ENCODE peak calls at places on chromosomes 13 and 19, in four cellular contexts. One of them, this sample, is unnamed. For H3K4me1, the result is how much of the 10 kb centered on the place peaks cover.

GRCh38 chr19:18541258-18541991 is 1.9 kb downstream of the FKBP8 start:
- DNase-seq in stomach: no peak
- DNase-seq in effector memory CD4-positive, alpha-beta T cell: no peak
- DNase-seq in heart left ventricle: no peak
- DNase-seq in this sample: no peak

GRCh38 chr19:34475026-34475974 is 6.3 kb upstream of the WTIP start:
- DNase-seq in effector memory CD4-positive, alpha-beta T cell: no peak
- DNase-seq in stomach: no peak
- DNase-seq in heart left ventricle: no peak
- DNase-seq in this sample: peak

GRCh38 chr19:3178377-3178972 is at the start of gene S1PR4:
- DNase-seq in effector memory CD4-positive, alpha-beta T cell: peak
- DNase-seq in heart left ventricle: no peak
- DNase-seq in stomach: no peak
- DNase-seq in this sample: peak

GRCh38 chr19:1122972-1123363 is 19.2 kb downstream of the GPX4 start:
- DNase-seq in stomach: peak
- DNase-seq in heart left ventricle: peak
- DNase-seq in effector memory CD4-positive, alpha-beta T cell: no peak
- DNase-seq in this sample: peak

GRCh38 chr13:100301418-100301817 is 212.5 kb downstream of the PCCA start:
- DNase-seq in stomach: no peak
- DNase-seq in effector memory CD4-positive, alpha-beta T cell: no peak
- DNase-seq in heart left ventricle: no peak
- DNase-seq in this sample: no peak

GRCh38 chr13:27921421-27921960 is 1.7 kb downstream of the PDX1 start:
- DNase-seq in heart left ventricle: no peak
- DNase-seq in stomach: no peak
- DNase-seq in effector memory CD4-positive, alpha-beta T cell: no peak
- DNase-seq in this sample: no peak

GRCh38 chr19:860481-861098 is 1.1 kb downstream of the CFD start:
- DNase-seq in effector memory CD4-positive, alpha-beta T cell: peak
- DNase-seq in stomach: peak
- DNase-seq in heart left ventricle: peak
- DNase-seq in this sample: peak

GRCh38 chr19:6393982-6394412 is 1.0 kb upstream of the GTF2F1 start:
- DNase-seq in heart left ventricle: no peak
- DNase-seq in effector memory CD4-positive, alpha-beta T cell: no peak
- DNase-seq in stomach: no peak
- DNase-seq in this sample: no peak

GRCh38 chr13:20161275-20161950 is 561 bp upstream of the GJA3 start:
- DNase-seq in effector memory CD4-positive, alpha-beta T cell: peak
- DNase-seq in heart left ventricle: peak
- DNase-seq in stomach: no peak
- DNase-seq in this sample: no peak

GRCh38 chr19:19361075-19361594 is 40.5 kb downstream of the MAU2 start:
- DNase-seq in effector memory CD4-positive, alpha-beta T cell: peak
- DNase-seq in heart left ventricle: peak
- DNase-seq in stomach: peak
- DNase-seq in this sample: peak

GRCh38 chr19:11020423-11020822 is 59.6 kb downstream of the SMARCA4 start:
- DNase-seq in effector memory CD4-positive, alpha-beta T cell: no peak
- DNase-seq in stomach: no peak
- DNase-seq in heart left ventricle: no peak
- DNase-seq in this sample: no peak

GRCh38 chr13:88586263-88586662 is 915.1 kb downstream of the SLITRK5 start:
- DNase-seq in heart left ventricle: no peak
- DNase-seq in effector memory CD4-positive, alpha-beta T cell: no peak
- DNase-seq in stomach: no peak
- DNase-seq in this sample: no peak

GRCh38 chr19:50206191-50206590 is 2.8 kb downstream of the MYH14 start:
- DNase-seq in heart left ventricle: no peak
- DNase-seq in effector memory CD4-positive, alpha-beta T cell: no peak
- DNase-seq in stomach: no peak
- DNase-seq in this sample: no peak

GRCh38 chr19:664913-665443 is 2.0 kb upstream of the RNF126 start:
- DNase-seq in effector memory CD4-positive, alpha-beta T cell: peak
- DNase-seq in stomach: peak
- DNase-seq in heart left ventricle: peak
- DNase-seq in this sample: peak

GRCh38 chr13:27928805-27929753 is 9.3 kb downstream of the PDX1 start:
- DNase-seq in heart left ventricle: no peak
- DNase-seq in effector memory CD4-positive, alpha-beta T cell: no peak
- DNase-seq in stomach: no peak
- DNase-seq in this sample: no peak

GRCh38 chr13:101499406-101499805 is 46.9 kb downstream of the ITGBL1 start:
- DNase-seq in heart left ventricle: no peak
- DNase-seq in stomach: no peak
- DNase-seq in effector memory CD4-positive, alpha-beta T cell: no peak
- DNase-seq in this sample: no peak

GRCh38 chr13:50326271-50326670 is 311.0 kb downstream of the KCNRG start:
- DNase-seq in stomach: no peak
- DNase-seq in effector memory CD4-positive, alpha-beta T cell: no peak
- DNase-seq in heart left ventricle: no peak
- DNase-seq in this sample: no peak

GRCh38 chr13:108269601-108270328 is at the start of gene TNFSF13B:
- DNase-seq in stomach: peak
- DNase-seq in effector memory CD4-positive, alpha-beta T cell: peak
- DNase-seq in heart left ventricle: peak
- DNase-seq in this sample: peak

GRCh38 chr13:66943530-66943929 is 286.6 kb downstream of the PCDH9 start:
- DNase-seq in effector memory CD4-positive, alpha-beta T cell: no peak
- DNase-seq in stomach: no peak
- DNase-seq in heart left ventricle: no peak
- DNase-seq in this sample: no peak

GRCh38 chr19:13097331-13098258 is 5.1 kb downstream of the LYL1 start:
- DNase-seq in effector memory CD4-positive, alpha-beta T cell: no peak
- DNase-seq in stomach: no peak
- DNase-seq in heart left ventricle: peak
- DNase-seq in this sample: no peak

GRCh38 chr19:13096968-13097330 is 5.7 kb downstream of the LYL1 start:
- DNase-seq in stomach: no peak
- DNase-seq in heart left ventricle: no peak
- DNase-seq in effector memory CD4-positive, alpha-beta T cell: no peak
- DNase-seq in this sample: no peak

GRCh38 chr19:13099073-13099999 is 3.3 kb downstream of the LYL1 start:
- DNase-seq in heart left ventricle: peak
- DNase-seq in stomach: peak
- DNase-seq in effector memory CD4-positive, alpha-beta T cell: peak
- DNase-seq in this sample: no peak

GRCh38 chr19:13100031-13100588 is 2.5 kb downstream of the LYL1 start:
- DNase-seq in effector memory CD4-positive, alpha-beta T cell: peak
- DNase-seq in heart left ventricle: no peak
- DNase-seq in stomach: no peak
- DNase-seq in this sample: no peak

DNA sequence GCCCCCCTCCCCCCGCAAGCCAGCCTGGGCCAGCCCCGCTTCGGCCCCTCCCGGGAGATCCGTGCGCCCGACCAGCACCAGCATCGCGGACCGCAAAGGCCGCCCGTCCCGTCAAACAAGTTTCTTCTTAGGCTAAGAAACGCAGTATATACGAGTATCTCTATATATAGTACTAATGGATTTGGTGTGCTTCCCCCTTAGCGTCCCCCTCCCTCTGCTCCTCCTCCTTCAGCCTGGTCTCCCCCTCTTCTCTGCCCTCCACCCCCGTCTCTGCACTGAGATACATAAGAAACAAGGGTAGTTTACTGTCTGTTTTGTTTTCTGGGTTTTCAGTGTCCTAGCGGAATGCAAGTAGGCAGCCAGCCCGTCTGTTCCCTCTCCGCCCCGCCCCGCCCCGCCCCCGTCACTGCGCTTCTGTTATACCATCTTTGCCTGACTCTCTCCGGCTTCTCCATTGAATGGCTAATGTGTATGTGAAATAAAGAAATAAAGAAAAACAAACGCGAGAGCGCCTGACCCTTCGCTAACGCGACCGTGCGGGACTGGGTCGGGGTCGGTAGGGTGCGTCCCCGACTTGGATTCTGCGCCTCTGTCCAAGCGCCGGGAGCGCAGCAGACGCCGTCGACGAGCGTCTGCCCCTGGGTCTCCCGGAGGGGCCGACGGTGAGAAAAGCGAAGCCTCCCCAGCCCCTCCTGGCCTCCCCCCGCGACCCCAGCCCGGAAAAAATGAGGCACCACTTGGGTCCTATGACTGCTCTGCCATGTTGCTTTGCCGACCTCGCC is 4.2 kb downstream of the LYL1 start:
- DNase-seq in heart left ventricle: peak
- DNase-seq in effector memory CD4-positive, alpha-beta T cell: no peak
- DNase-seq in stomach: no peak
- DNase-seq in this sample: no peak
- H3K4me1 ChIP-seq in heart left ventricle: half or more
- H3K4me1 ChIP-seq in effector memory CD4-positive, alpha-beta T cell: half or more
- H3K4me1 ChIP-seq in stomach: half or more
- H3K4me1 ChIP-seq in this sample: under half

DNA sequence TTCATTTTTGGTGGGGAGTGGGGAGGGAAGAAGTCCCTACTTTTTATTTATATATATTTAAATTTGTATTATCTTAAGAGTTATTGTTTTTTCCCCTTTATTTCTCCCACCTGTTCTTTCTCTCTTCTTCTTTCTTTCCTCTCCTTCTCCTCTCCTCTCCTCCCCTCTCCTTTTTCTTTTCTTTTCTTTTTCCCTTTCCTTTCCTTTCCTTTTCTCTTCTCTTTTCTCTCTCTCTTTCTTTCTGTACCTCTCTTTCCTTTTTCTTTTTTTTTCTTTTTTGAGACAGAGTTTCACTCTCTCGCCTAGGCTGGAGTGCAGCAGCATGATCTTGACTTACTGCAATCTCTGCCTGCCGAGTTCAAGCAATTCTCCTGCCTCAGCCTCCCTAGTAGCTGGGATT is 1.9 kb downstream of the BCKDHA start:
- DNase-seq in heart left ventricle: no peak
- DNase-seq in effector memory CD4-positive, alpha-beta T cell: no peak
- DNase-seq in stomach: no peak
- DNase-seq in this sample: no peak
- H3K27ac ChIP-seq in heart left ventricle: no peak
- H3K27ac ChIP-seq in effector memory CD4-positive, alpha-beta T cell: no peak
- H3K27ac ChIP-seq in stomach: no peak
- H3K27ac ChIP-seq in this sample: no peak

GRCh38 chr19:46719629-46720515 is 3.0 kb upstream of the PRKD2 start:
- DNase-seq in effector memory CD4-positive, alpha-beta T cell: no peak
- DNase-seq in heart left ventricle: no peak
- DNase-seq in stomach: no peak
- DNase-seq in this sample: no peak

GRCh38 chr19:46720516-46721239 is 3.8 kb upstream of the PRKD2 start:
- DNase-seq in stomach: no peak
- DNase-seq in heart left ventricle: no peak
- DNase-seq in effector memory CD4-positive, alpha-beta T cell: no peak
- DNase-seq in this sample: no peak

GRCh38 chr19:46717716-46718143 is 816 bp upstream of the PRKD2 start:
- DNase-seq in effector memory CD4-positive, alpha-beta T cell: peak
- DNase-seq in heart left ventricle: no peak
- DNase-seq in stomach: no peak
- DNase-seq in this sample: no peak

GRCh38 chr19:46718157-46718933 is 1.4 kb upstream of the PRKD2 start:
- DNase-seq in heart left ventricle: peak
- DNase-seq in stomach: peak
- DNase-seq in effector memory CD4-positive, alpha-beta T cell: peak
- DNase-seq in this sample: no peak

GRCh38 chr19:46718934-46719551 is 2.1 kb upstream of the PRKD2 start:
- DNase-seq in stomach: no peak
- DNase-seq in heart left ventricle: no peak
- DNase-seq in effector memory CD4-positive, alpha-beta T cell: no peak
- DNase-seq in this sample: no peak
- H3K4me1 ChIP-seq in stomach: under half
- H3K4me1 ChIP-seq in heart left ventricle: under half
- H3K4me1 ChIP-seq in effector memory CD4-positive, alpha-beta T cell: under half
- H3K4me1 ChIP-seq in this sample: under half

DNA sequence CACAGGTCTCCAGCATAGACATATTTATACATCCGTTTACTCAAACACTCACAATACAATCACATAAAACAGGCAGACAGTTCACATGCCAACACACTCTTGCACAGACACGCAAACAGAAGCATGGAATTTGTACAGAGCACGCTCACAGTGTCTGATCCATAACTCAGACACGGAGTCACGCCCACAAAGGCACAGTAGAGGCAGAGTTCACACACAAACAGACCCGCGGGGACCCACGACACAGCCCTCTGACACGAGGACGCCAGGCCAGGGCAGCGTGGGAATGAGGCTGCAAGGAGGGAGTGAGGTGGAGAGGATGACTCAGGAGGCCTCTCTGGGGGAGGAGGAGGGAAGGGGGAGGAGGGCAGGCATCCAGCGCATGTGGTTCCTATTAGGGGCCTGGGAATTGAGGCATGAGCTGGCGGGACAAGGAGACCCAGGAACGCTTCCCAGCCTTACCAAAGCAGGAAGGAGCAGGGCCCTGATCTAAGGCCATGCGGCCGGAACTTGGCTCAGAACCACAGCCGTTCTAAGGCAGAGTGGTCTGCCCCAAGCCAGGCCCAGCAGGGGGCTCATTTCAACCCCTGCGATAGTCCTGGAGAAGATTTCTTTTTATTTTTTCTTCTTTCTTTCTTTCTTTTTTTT is 9.1 kb upstream of the OLFM2 start:
- DNase-seq in stomach: peak
- DNase-seq in effector memory CD4-positive, alpha-beta T cell: no peak
- DNase-seq in heart left ventricle: peak
- DNase-seq in this sample: peak
- H3K27ac ChIP-seq in stomach: peak
- H3K27ac ChIP-seq in effector memory CD4-positive, alpha-beta T cell: no peak
- H3K27ac ChIP-seq in heart left ventricle: peak
- H3K27ac ChIP-seq in this sample: peak

DNA sequence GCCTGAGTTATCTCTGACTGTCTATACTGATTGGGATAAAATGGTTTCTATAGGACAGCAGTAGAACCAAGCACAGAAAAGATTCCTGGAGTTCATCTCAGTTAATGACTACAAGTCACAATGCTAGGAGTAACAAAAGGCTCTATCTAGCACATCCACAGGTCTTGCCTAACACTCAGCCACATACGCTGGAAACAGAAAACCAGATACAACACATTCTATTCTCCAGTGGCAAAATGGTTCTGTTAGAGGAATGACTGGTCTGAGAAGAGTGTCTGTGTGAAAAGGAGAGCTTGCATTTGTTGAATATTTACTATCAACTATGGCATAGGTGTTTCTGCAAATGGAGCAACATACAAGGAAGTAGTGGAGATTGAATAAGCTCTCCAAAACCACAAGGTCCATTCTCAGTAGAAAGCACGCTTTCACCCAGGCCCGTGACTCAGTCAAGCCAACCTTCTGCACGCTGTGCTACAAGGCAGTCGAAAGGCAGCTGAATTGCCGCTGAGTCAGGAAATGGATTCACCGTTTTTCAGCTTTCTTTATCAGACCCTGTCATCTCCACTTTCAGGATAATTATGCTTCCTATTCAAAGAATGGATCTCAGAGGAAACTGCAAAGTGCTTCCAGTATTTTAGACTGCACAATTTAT is 761.4 kb downstream of the EFNB2 start:
- DNase-seq in heart left ventricle: no peak
- DNase-seq in effector memory CD4-positive, alpha-beta T cell: no peak
- DNase-seq in stomach: no peak
- DNase-seq in this sample: peak
- H3K4me1 ChIP-seq in heart left ventricle: under half
- H3K4me1 ChIP-seq in effector memory CD4-positive, alpha-beta T cell: under half
- H3K4me1 ChIP-seq in stomach: under half
- H3K4me1 ChIP-seq in this sample: under half

This sample was measured in SJSA1.